ENCODE peak calls at places on chromosomes 12 and 14, in ten cellular contexts. One of them, this sample, is unnamed.

GRCh38 chr12:79691299-79692248 is 810 bp upstream of the PAWR start:
- DNase-seq in dorsolateral prefrontal cortex: no peak
- DNase-seq in ovary: no peak
- DNase-seq in body of pancreas: peak
- DNase-seq in cardiac fibroblast: peak
- DNase-seq in A549: peak
- DNase-seq in epithelial cell of esophagus: peak
- DNase-seq in astrocyte of the spinal cord: peak
- DNase-seq in PC-3: peak
- DNase-seq in foreskin fibroblast: peak
- DNase-seq in this sample: peak

GRCh38 chr14:61607570-61608244 is 87.6 kb upstream of the HIF1A start:
- DNase-seq in body of pancreas: no peak
- DNase-seq in dorsolateral prefrontal cortex: no peak
- DNase-seq in PC-3: no peak
- DNase-seq in astrocyte of the spinal cord: no peak
- DNase-seq in A549: no peak
- DNase-seq in foreskin fibroblast: no peak
- DNase-seq in cardiac fibroblast: no peak
- DNase-seq in ovary: no peak
- DNase-seq in epithelial cell of esophagus: no peak
- DNase-seq in this sample: no peak

GRCh38 chr12:15662983-15663659 is 126.1 kb downstream of the EPS8 start:
- DNase-seq in cardiac fibroblast: peak
- DNase-seq in PC-3: peak
- DNase-seq in foreskin fibroblast: no peak
- DNase-seq in dorsolateral prefrontal cortex: no peak
- DNase-seq in astrocyte of the spinal cord: no peak
- DNase-seq in body of pancreas: no peak
- DNase-seq in ovary: no peak
- DNase-seq in A549: peak
- DNase-seq in epithelial cell of esophagus: peak
- DNase-seq in this sample: peak

GRCh38 chr14:89137514-89138163 is 279.4 kb downstream of the FOXN3 start:
- DNase-seq in epithelial cell of esophagus: peak
- DNase-seq in dorsolateral prefrontal cortex: no peak
- DNase-seq in body of pancreas: peak
- DNase-seq in PC-3: peak
- DNase-seq in foreskin fibroblast: peak
- DNase-seq in cardiac fibroblast: peak
- DNase-seq in A549: peak
- DNase-seq in ovary: no peak
- DNase-seq in astrocyte of the spinal cord: peak
- DNase-seq in this sample: peak

GRCh38 chr12:48445538-48445937 is 26.8 kb upstream of the ANP32D start:
- DNase-seq in astrocyte of the spinal cord: no peak
- DNase-seq in body of pancreas: no peak
- DNase-seq in epithelial cell of esophagus: no peak
- DNase-seq in dorsolateral prefrontal cortex: no peak
- DNase-seq in foreskin fibroblast: no peak
- DNase-seq in PC-3: no peak
- DNase-seq in cardiac fibroblast: no peak
- DNase-seq in A549: no peak
- DNase-seq in ovary: no peak
- DNase-seq in this sample: no peak

GRCh38 chr12:64082866-64083268 is 139.2 kb downstream of the KICS2 start:
- DNase-seq in body of pancreas: peak
- DNase-seq in foreskin fibroblast: no peak
- DNase-seq in PC-3: no peak
- DNase-seq in A549: peak
- DNase-seq in cardiac fibroblast: no peak
- DNase-seq in dorsolateral prefrontal cortex: no peak
- DNase-seq in epithelial cell of esophagus: no peak
- DNase-seq in ovary: no peak
- DNase-seq in astrocyte of the spinal cord: no peak
- DNase-seq in this sample: no peak

GRCh38 chr12:56267443-56268071 is 815 bp downstream of the COQ10A start:
- DNase-seq in PC-3: no peak
- DNase-seq in foreskin fibroblast: no peak
- DNase-seq in body of pancreas: peak
- DNase-seq in astrocyte of the spinal cord: no peak
- DNase-seq in ovary: no peak
- DNase-seq in dorsolateral prefrontal cortex: no peak
- DNase-seq in A549: no peak
- DNase-seq in epithelial cell of esophagus: no peak
- DNase-seq in cardiac fibroblast: no peak
- DNase-seq in this sample: no peak

GRCh38 chr14:79584679-79585078 is 626.6 kb downstream of the DIO2 start:
- DNase-seq in body of pancreas: no peak
- DNase-seq in PC-3: peak
- DNase-seq in epithelial cell of esophagus: peak
- DNase-seq in cardiac fibroblast: peak
- DNase-seq in A549: peak
- DNase-seq in astrocyte of the spinal cord: peak
- DNase-seq in foreskin fibroblast: peak
- DNase-seq in ovary: no peak
- DNase-seq in dorsolateral prefrontal cortex: no peak
- DNase-seq in this sample: peak

GRCh38 chr12:90366286-90366685 is 588.7 kb downstream of the CCER1 start:
- DNase-seq in body of pancreas: no peak
- DNase-seq in dorsolateral prefrontal cortex: no peak
- DNase-seq in A549: no peak
- DNase-seq in astrocyte of the spinal cord: peak
- DNase-seq in PC-3: peak
- DNase-seq in cardiac fibroblast: peak
- DNase-seq in foreskin fibroblast: peak
- DNase-seq in ovary: no peak
- DNase-seq in epithelial cell of esophagus: peak
- DNase-seq in this sample: peak

GRCh38 chr12:6699989-6700645 is 498 bp downstream of the PIANP start:
- DNase-seq in astrocyte of the spinal cord: no peak
- DNase-seq in ovary: no peak
- DNase-seq in foreskin fibroblast: no peak
- DNase-seq in PC-3: no peak
- DNase-seq in A549: no peak
- DNase-seq in epithelial cell of esophagus: no peak
- DNase-seq in dorsolateral prefrontal cortex: peak
- DNase-seq in cardiac fibroblast: no peak
- DNase-seq in body of pancreas: no peak
- DNase-seq in this sample: no peak

GRCh38 chr14:100883789-100884101 is 19.8 kb downstream of the RTL1 start:
- DNase-seq in ovary: no peak
- DNase-seq in epithelial cell of esophagus: no peak
- DNase-seq in dorsolateral prefrontal cortex: peak
- DNase-seq in body of pancreas: no peak
- DNase-seq in foreskin fibroblast: no peak
- DNase-seq in astrocyte of the spinal cord: no peak
- DNase-seq in A549: no peak
- DNase-seq in PC-3: no peak
- DNase-seq in cardiac fibroblast: no peak
- DNase-seq in this sample: no peak

GRCh38 chr12:64625243-64626077 is 15.2 kb downstream of the RASSF3 start:
- DNase-seq in astrocyte of the spinal cord: peak
- DNase-seq in foreskin fibroblast: peak
- DNase-seq in body of pancreas: peak
- DNase-seq in PC-3: peak
- DNase-seq in A549: peak
- DNase-seq in dorsolateral prefrontal cortex: no peak
- DNase-seq in cardiac fibroblast: peak
- DNase-seq in epithelial cell of esophagus: peak
- DNase-seq in ovary: no peak
- DNase-seq in this sample: peak

GRCh38 chr12:99619389-99620158 is 28.0 kb upstream of the GARIN6 start:
- DNase-seq in epithelial cell of esophagus: peak
- DNase-seq in PC-3: peak
- DNase-seq in ovary: no peak
- DNase-seq in A549: peak
- DNase-seq in astrocyte of the spinal cord: peak
- DNase-seq in dorsolateral prefrontal cortex: no peak
- DNase-seq in cardiac fibroblast: peak
- DNase-seq in body of pancreas: no peak
- DNase-seq in foreskin fibroblast: no peak
- DNase-seq in this sample: peak

GRCh38 chr12:89907659-89908058 is 199.0 kb upstream of the ATP2B1 start:
- DNase-seq in ovary: no peak
- DNase-seq in PC-3: no peak
- DNase-seq in epithelial cell of esophagus: no peak
- DNase-seq in A549: no peak
- DNase-seq in foreskin fibroblast: no peak
- DNase-seq in cardiac fibroblast: no peak
- DNase-seq in dorsolateral prefrontal cortex: no peak
- DNase-seq in astrocyte of the spinal cord: no peak
- DNase-seq in body of pancreas: no peak
- DNase-seq in this sample: no peak

GRCh38 chr14:104724981-104725771 is 1.1 kb downstream of the ADSS1 start:
- DNase-seq in body of pancreas: peak
- DNase-seq in foreskin fibroblast: peak
- DNase-seq in dorsolateral prefrontal cortex: no peak
- DNase-seq in astrocyte of the spinal cord: peak
- DNase-seq in A549: peak
- DNase-seq in PC-3: peak
- DNase-seq in ovary: peak
- DNase-seq in epithelial cell of esophagus: no peak
- DNase-seq in cardiac fibroblast: peak
- DNase-seq in this sample: peak
- H3K4me3 ChIP-seq in body of pancreas: no peak
- H3K4me3 ChIP-seq in foreskin fibroblast: peak
- H3K4me3 ChIP-seq in dorsolateral prefrontal cortex: peak
- H3K4me3 ChIP-seq in astrocyte of the spinal cord: peak
- H3K4me3 ChIP-seq in A549: peak
- H3K4me3 ChIP-seq in PC-3: peak
- H3K4me3 ChIP-seq in ovary: peak
- H3K4me3 ChIP-seq in epithelial cell of esophagus: peak
- H3K4me3 ChIP-seq in cardiac fibroblast: peak
- H3K4me3 ChIP-seq in this sample: peak

DNA sequence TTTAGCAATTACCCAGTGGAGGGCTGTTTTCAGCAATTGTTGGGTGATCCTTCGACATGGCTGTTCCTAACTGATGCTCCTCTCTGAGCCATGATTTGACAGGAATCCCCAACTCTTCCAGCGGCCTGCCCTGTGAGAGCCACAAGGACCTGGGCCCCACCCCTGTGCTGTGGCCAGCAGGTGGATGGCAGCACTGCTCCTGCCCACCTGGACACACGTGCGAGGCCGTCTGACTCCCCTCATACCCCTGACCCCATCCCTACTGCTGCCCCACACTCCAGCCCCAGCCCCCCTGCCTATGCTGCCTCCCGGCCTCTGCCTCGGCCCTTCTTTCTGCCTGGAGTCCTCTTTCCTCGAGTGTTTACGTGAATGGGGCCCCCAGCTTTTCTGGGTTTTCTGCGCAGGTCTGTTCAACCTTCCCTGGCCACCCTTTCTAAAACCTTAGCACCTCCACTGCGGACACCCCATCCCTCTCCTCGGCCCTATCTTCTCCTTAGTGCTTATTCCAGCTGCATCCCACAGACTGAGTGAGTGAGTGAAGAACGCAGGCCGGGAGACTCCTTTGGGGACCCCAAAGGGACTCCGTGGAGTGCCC is 111.4 kb downstream of the DICER1 start:
- DNase-seq in body of pancreas: no peak
- DNase-seq in astrocyte of the spinal cord: no peak
- DNase-seq in ovary: no peak
- DNase-seq in epithelial cell of esophagus: no peak
- DNase-seq in PC-3: no peak
- DNase-seq in dorsolateral prefrontal cortex: no peak
- DNase-seq in foreskin fibroblast: no peak
- DNase-seq in cardiac fibroblast: no peak
- DNase-seq in A549: no peak
- DNase-seq in this sample: no peak
- TF ChIP-seq CTCF in body of pancreas: no peak
- TF ChIP-seq CTCF in astrocyte of the spinal cord: no peak
- TF ChIP-seq CTCF in ovary: no peak
- TF ChIP-seq CTCF in epithelial cell of esophagus: no peak
- TF ChIP-seq CTCF in PC-3: no peak
- TF ChIP-seq CTCF in dorsolateral prefrontal cortex: no peak
- TF ChIP-seq CTCF in foreskin fibroblast: no peak
- TF ChIP-seq CTCF in cardiac fibroblast: no peak
- TF ChIP-seq CTCF in A549: no peak
- TF ChIP-seq CTCF in this sample: no peak

DNA sequence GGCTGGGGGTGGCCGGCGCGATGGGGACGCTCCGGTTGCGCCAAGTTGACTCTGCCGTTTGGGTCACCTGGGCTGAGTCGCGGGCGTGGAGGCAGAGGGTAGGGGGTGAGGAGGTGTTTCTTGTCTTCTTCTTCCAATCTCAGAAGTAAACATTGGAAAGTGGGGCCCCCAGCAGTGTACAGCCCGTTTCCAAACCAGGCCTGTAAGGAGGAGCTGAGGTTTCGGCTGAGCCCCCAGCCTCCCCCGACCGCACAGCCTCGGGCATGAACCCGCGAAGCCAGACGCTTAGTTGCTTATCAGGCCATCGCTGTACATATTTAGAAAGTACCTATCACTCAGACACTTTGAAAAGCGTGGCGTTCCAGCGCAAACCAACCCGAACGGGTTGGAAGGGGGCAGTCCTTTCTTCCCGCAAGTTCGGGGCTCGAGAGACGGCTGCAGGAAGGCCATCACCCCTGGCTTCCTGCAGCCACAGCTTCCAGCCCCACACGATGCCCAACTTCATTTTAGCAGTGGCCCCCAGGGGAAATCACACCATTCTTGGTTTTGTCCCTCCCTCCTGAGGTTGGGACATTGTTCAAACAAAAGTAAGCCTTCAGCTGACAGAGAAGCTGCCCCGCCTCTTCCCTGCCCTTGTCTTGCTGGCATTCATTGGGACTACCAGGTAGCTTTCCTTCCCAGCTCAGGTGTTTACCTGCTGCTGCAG is 164.1 kb downstream of the ZFP36L1 start:
- DNase-seq in A549: no peak
- DNase-seq in ovary: no peak
- DNase-seq in foreskin fibroblast: no peak
- DNase-seq in PC-3: peak
- DNase-seq in epithelial cell of esophagus: peak
- DNase-seq in dorsolateral prefrontal cortex: no peak
- DNase-seq in astrocyte of the spinal cord: no peak
- DNase-seq in cardiac fibroblast: no peak
- DNase-seq in body of pancreas: peak
- DNase-seq in this sample: no peak
- H3K4me3 ChIP-seq in A549: no peak
- H3K4me3 ChIP-seq in ovary: peak
- H3K4me3 ChIP-seq in foreskin fibroblast: no peak
- H3K4me3 ChIP-seq in PC-3: peak
- H3K4me3 ChIP-seq in epithelial cell of esophagus: peak
- H3K4me3 ChIP-seq in dorsolateral prefrontal cortex: peak
- H3K4me3 ChIP-seq in astrocyte of the spinal cord: no peak
- H3K4me3 ChIP-seq in cardiac fibroblast: no peak
- H3K4me3 ChIP-seq in body of pancreas: no peak
- H3K4me3 ChIP-seq in this sample: no peak

DNA sequence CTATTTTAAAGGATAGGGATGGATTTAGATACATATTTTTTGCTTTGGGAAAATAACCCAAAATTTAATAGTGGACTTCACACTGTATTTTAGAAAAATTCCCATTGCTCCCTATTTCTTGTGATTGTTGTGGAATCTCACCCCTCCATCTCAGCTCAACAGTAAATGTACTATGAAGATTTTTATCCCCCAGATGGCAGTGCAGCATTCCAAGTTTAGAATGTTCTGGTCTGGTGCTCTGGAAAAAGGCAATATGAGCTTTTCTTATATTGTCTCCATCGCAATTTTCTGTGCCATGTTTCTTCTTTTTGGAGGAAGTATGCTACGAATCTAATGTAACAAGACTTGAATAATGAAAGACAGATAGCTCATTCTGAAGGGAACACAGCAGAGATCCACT is 471.7 kb upstream of the SYT1 start:
- DNase-seq in dorsolateral prefrontal cortex: no peak
- DNase-seq in A549: peak
- DNase-seq in ovary: no peak
- DNase-seq in epithelial cell of esophagus: peak
- DNase-seq in astrocyte of the spinal cord: peak
- DNase-seq in cardiac fibroblast: peak
- DNase-seq in PC-3: peak
- DNase-seq in foreskin fibroblast: peak
- DNase-seq in body of pancreas: no peak
- DNase-seq in this sample: peak
- TF ChIP-seq CTCF in dorsolateral prefrontal cortex: peak
- TF ChIP-seq CTCF in A549: peak
- TF ChIP-seq CTCF in ovary: peak
- TF ChIP-seq CTCF in epithelial cell of esophagus: peak
- TF ChIP-seq CTCF in astrocyte of the spinal cord: peak
- TF ChIP-seq CTCF in cardiac fibroblast: peak
- TF ChIP-seq CTCF in PC-3: peak
- TF ChIP-seq CTCF in foreskin fibroblast: peak
- TF ChIP-seq CTCF in body of pancreas: no peak
- TF ChIP-seq CTCF in this sample: peak

This sample was measured in fibroblast of pulmonary artery.